ENCODE peak calls at places on chromosomes 2 and 18, in nine cellular contexts. U is cardiac fibroblast, H is NT2/D1, S is WTC11, O is PC-9, W is cardiac septum, Q is retina, M is C1 segment of cervical spinal cord, L is frontal cortex. R is an unnamed sample.

GRCh38 chr2:233087725-233088124 is 27.6 kb downstream of the INPP5D start:
- DNase-seq in U (no peak), H (no peak), L (no peak), O (no peak), M (no peak), W (no peak), Q (no peak), S (no peak), R (no peak)

GRCh38 chr18:80183273-80184050 is 63.9 kb downstream of the PARD6G start:
- DNase-seq in S (no peak), O (no peak), H (no peak), M (no peak), U (no peak), W (peak; percentile 51), L (no peak), Q (no peak), R (no peak)

GRCh38 chr2:179817181-179817841 is 44.1 kb downstream of the ZNF385B start:
- DNase-seq in U (no peak), H (no peak), M (no peak), S (no peak), L (no peak), W (no peak), Q (no peak), O (no peak), R (no peak)

GRCh38 chr18:22221350-22221749 is 52.0 kb downstream of the GATA6 start:
- DNase-seq in U (no peak), H (no peak), M (no peak), L (no peak), O (no peak), W (no peak), S (no peak), Q (no peak), R (no peak)

GRCh38 chr2:146804288-146804687 is 1040.5 kb upstream of the ACVR2A start:
- DNase-seq in L (no peak), W (no peak), O (no peak), Q (no peak), U (no peak), M (no peak), H (no peak), S (no peak), R (no peak)

GRCh38 chr2:10303634-10304378 is 1.1 kb downstream of the HPCAL1 start:
- DNase-seq in S (peak; percentile 48), O (peak; percentile 45), U (peak; percentile 59), M (peak; percentile 36), W (peak; percentile 75), H (no peak), L (peak; percentile 63), Q (peak; percentile 76), R (no peak)

GRCh38 chr2:42770288-42771131 is 6.6 kb upstream of the OXER1 start:
- DNase-seq in L (no peak), O (no peak), U (peak; percentile 54), M (no peak), S (peak; percentile 74), H (peak; percentile 81), Q (peak; percentile 31), W (peak; percentile 63), R (no peak)

GRCh38 chr2:183078163-183078466 is 432 bp upstream of the DUSP19 start:
- DNase-seq in U (no peak), L (no peak), S (no peak), O (no peak), M (peak; percentile 67), H (peak; percentile 48), W (no peak), Q (no peak), R (no peak)

GRCh38 chr2:207239222-207239674 is 73.5 kb upstream of the KLF7 start:
- DNase-seq in S (no peak), U (peak; percentile 98), Q (no peak), L (no peak), O (peak; percentile 47), W (peak; percentile 80), M (no peak), H (no peak), R (peak; percentile 94)

R was measured in RWPE2.